ENCODE peak calls at places on chromosomes 3 and 15, in five cellular contexts. C is sigmoid colon, E is right lobe of liver, Y is heart left ventricle, N is GM12891. K is an unnamed sample.

GRCh38 chr3:42220436-42220835 is 45.5 kb downstream of the CCK start:
- DNase-seq in C (no peak), E (no peak), Y (no peak), N (no peak), K (no peak)

GRCh38 chr3:65619391-65620298 is 419.1 kb downstream of the MAGI1 start:
- DNase-seq in C (no peak), E (no peak), Y (no peak), N (no peak), K (no peak)

GRCh38 chr3:50815844-50816243 is 141.1 kb downstream of the DOCK3 start:
- DNase-seq in C (no peak), E (no peak), Y (no peak), N (no peak), K (no peak)

GRCh38 chr3:113557374-113557773 is 25.0 kb downstream of the SIDT1 start:
- DNase-seq in C (no peak), E (no peak), Y (no peak), N (no peak), K (no peak)

GRCh38 chr3:11015369-11015768 is 22.8 kb downstream of the SLC6A1 start:
- DNase-seq in C (no peak), E (no peak), Y (no peak), N (no peak), K (no peak)

GRCh38 chr3:159760056-159760455 is 228.6 kb upstream of the IL12A start:
- DNase-seq in C (no peak), E (no peak), Y (no peak), N (no peak), K (no peak)

GRCh38 chr3:55467099-55467498 is 20.0 kb downstream of the WNT5A start:
- DNase-seq in C (no peak), E (no peak), Y (no peak), N (no peak), K (no peak)

GRCh38 chr3:117645561-117646242 is 936.1 kb downstream of the TUSC7 start:
- DNase-seq in C (no peak), E (no peak), Y (no peak), N (no peak), K (no peak)

GRCh38 chr3:98246142-98246541 is 17.9 kb upstream of the OR5H6 start:
- DNase-seq in C (no peak), E (no peak), Y (no peak), N (no peak), K (no peak)

GRCh38 chr15:92124669-92125068 is 269.0 kb upstream of the ST8SIA2 start:
- DNase-seq in C (peak; percentile 33), E (no peak), Y (no peak), N (no peak), K (no peak)

GRCh38 chr15:81291916-81292424 is 32.0 kb downstream of the STARD5 start:
- DNase-seq in C (no peak), E (no peak), Y (no peak), N (no peak), K (no peak)
- TF ChIP-seq POLR2A in C (no peak), E (no peak), Y (no peak), N (no peak), K (no peak)

GRCh38 chr3:197518794-197519451 is 36.8 kb downstream of the BDH1 start:
- DNase-seq in C (no peak), E (peak; percentile 38), Y (no peak), N (no peak), K (no peak)

GRCh38 chr3:197522183-197522715 is 33.5 kb downstream of the BDH1 start:
- DNase-seq in C (no peak), E (peak; percentile 65), Y (no peak), N (no peak), K (no peak)

GRCh38 chr3:197521277-197522182 is 34.2 kb downstream of the BDH1 start:
- DNase-seq in C (no peak), E (no peak), Y (no peak), N (no peak), K (no peak)

GRCh38 chr3:197519801-197520211 is 36.0 kb downstream of the BDH1 start:
- DNase-seq in C (no peak), E (no peak), Y (no peak), N (no peak), K (no peak)

GRCh38 chr3:197520311-197521276 is 35.2 kb downstream of the BDH1 start:
- DNase-seq in C (no peak), E (no peak), Y (no peak), N (no peak), K (peak; percentile 68)
- TF ChIP-seq POLR2A in C (no peak), E (peak; percentile 20), Y (no peak), N (no peak), K (no peak)

DNA sequence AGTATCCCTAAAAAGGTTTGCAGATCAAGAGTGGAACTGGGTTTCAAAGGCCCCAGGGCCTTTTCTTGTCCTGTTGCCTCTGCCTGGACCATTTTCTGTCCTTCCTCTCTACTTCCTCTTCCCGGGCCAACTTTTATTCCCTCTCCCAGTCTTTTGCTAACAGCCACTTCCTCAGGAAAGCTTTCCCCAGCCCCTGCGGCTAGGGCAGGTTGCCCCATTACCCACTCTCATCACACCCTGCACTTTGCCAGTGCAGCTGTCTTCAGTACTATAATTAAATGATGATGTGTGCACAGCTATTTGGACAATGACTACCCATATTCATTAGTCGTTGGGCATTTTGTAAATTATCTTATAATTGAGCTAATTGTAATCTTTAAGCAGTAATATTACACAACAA is 150.5 kb upstream of the THBS1 start:
- DNase-seq in C (no peak), E (no peak), Y (peak; percentile 41), N (no peak), K (no peak)
- TF ChIP-seq POLR2A in C (no peak), E (no peak), Y (no peak), N (no peak), K (no peak)

DNA sequence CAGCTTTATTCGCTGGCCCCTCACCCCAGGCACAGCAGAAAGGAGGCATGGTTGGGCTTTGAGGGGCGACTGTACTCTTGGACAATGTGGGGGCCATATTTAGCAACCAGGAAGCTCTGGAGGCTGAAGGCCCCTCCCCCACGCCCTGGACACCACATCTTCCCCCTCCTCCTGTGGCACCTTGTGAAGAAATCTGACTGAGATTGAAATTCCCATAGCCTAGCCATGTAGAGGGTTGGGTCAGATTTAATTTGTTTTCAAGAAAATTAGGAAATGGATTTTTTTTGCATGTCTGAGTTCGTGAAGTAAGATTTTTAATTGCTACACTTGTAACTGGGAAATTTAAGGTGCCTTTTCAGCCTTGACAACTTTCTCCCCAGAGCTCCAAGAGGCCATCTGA is 24.5 kb downstream of the FSD2 start:
- DNase-seq in C (no peak), E (no peak), Y (no peak), N (no peak), K (no peak)
- TF ChIP-seq POLR2A in C (no peak), E (no peak), Y (no peak), N (no peak), K (no peak)

GRCh38 chr15:67196672-67197363 is 57.6 kb downstream of the AAGAB start:
- DNase-seq in C (no peak), E (no peak), Y (no peak), N (no peak), K (peak; percentile 40)
- TF ChIP-seq POLR2A in C (no peak), E (no peak), Y (no peak), N (peak; percentile 32), K (no peak)

DNA sequence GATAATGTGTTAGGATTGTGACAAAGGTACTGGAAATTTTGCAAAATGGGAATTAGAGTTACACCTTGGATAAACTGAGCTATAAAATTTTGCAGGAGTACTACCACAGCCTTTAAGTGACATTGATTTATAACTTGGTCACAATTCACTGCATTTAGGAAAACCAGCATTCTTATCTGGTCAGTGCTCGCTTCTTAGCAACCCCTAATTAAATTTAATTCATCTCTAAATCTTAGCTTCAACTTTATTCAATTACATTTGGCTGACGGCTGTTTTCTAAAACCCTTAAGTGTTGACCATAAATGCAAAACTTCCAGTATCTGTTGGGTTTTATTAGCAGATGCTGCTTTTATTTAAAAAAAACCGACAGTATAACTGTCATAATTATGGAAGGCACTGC is 31.3 kb downstream of the TFRC start:
- DNase-seq in C (no peak), E (no peak), Y (no peak), N (no peak), K (no peak)
- TF ChIP-seq POLR2A in C (no peak), E (no peak), Y (no peak), N (no peak), K (no peak)

GRCh38 chr3:128922804-128923459 is 43.5 kb downstream of the ACAD9 start:
- DNase-seq in C (no peak), E (no peak), Y (no peak), N (no peak), K (no peak)
- TF ChIP-seq POLR2A in C (no peak), E (no peak), Y (no peak), N (no peak), K (no peak)

DNA sequence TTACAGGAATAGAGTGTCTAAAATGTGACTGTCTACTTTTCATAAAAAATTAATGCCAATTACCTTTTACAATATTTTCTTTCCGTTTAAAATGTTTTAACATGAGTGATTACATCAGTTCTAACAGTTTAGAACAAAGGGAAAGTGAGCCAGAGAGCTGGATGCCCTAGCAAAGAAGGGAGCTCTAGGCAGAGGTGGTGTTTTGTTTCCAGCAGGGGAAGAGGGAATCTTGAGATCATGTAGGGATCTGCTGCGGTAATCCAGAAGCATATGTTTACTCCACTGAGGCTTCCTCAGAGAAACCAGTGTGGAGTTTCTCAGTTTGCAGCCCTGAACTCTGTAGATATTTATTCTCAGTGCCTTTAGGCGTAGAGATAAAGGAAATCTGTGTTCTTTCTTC is 399.3 kb downstream of the NLGN1 start:
- DNase-seq in C (no peak), E (no peak), Y (no peak), N (no peak), K (no peak)
- TF ChIP-seq POLR2A in C (no peak), E (no peak), Y (no peak), N (no peak), K (no peak)

GRCh38 chr3:125519678-125520562 is at the start of gene SNX4:
- DNase-seq in C (peak; percentile 98), E (peak; percentile 98), Y (peak; percentile 98), N (peak; percentile 72), K (peak; percentile 98)
- TF ChIP-seq POLR2A in C (peak; percentile 36), E (peak; percentile 86), Y (peak; percentile 81), N (no peak), K (peak; percentile 79)

K was measured in H54.